ENCODE peak calls at places on chromosome 3, in four cellular contexts. D, N, R and A are unnamed samples.

GRCh38 chr3:108153451-108153981 is 62.7 kb upstream of the CD47 start:
- DNase-seq in D (no peak), N (no peak), R (no peak), A (peak)

GRCh38 chr3:151171145-151171544 is 31.9 kb downstream of the GPR171 start:
- DNase-seq in D (peak), N (no peak), R (no peak), A (no peak)

GRCh38 chr3:55725681-55726500 is 238.8 kb upstream of the WNT5A start:
- DNase-seq in D (no peak), N (no peak), R (no peak), A (no peak)

GRCh38 chr3:181921220-181921619 is 209.5 kb downstream of the SOX2 start:
- DNase-seq in D (no peak), N (no peak), R (no peak), A (no peak)

GRCh38 chr3:15372918-15373317 is 40.5 kb upstream of the SH3BP5 start:
- DNase-seq in D (peak), N (no peak), R (no peak), A (no peak)

GRCh38 chr3:56119575-56120349 is 348.5 kb downstream of the ERC2 start:
- DNase-seq in D (no peak), N (peak), R (no peak), A (peak)

GRCh38 chr3:17115186-17115585 is 230.4 kb downstream of the PLCL2 start:
- DNase-seq in D (no peak), N (no peak), R (no peak), A (peak)

GRCh38 chr3:149579838-149580542 is 77.8 kb downstream of the WWTR1 start:
- DNase-seq in D (no peak), N (no peak), R (no peak), A (no peak)

GRCh38 chr3:44659434-44659833 is 10.9 kb downstream of the ZNF35 start:
- DNase-seq in D (no peak), N (no peak), R (no peak), A (no peak)

GRCh38 chr3:44659015-44659414 is 10.5 kb downstream of the ZNF35 start:
- DNase-seq in D (no peak), N (no peak), R (no peak), A (no peak)

GRCh38 chr3:44665173-44665572 is 16.6 kb downstream of the ZNF35 start:
- DNase-seq in D (no peak), N (no peak), R (no peak), A (no peak)

GRCh38 chr3:44661189-44661588 is 12.7 kb downstream of the ZNF35 start:
- DNase-seq in D (no peak), N (no peak), R (no peak), A (no peak)
- TF ChIP-seq CTCF in D (no peak), N (no peak), R (peak), A (peak)

DNA sequence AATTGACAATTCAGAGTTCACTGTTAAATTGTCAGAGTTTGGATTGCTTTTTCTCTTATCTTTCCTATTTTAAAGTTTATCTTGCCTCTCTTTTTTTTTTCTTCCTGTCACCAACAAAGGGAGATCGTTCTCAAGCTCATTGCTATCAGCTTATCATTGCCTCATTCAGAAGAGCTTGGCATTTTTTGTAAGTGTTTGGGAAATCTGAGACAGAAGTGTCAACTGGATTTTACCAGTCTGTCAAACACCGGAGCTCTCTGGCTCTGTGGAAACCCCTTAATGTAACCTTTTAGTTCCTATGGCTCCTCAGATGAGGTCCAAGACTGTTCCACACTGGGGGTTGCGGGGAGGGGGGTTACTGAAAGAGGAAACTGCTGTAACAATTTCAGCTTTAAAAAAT is 10.6 kb upstream of the TFG start:
- DNase-seq in D (no peak), N (no peak), R (no peak), A (no peak)
- TF ChIP-seq CTCF in D (no peak), N (no peak), R (no peak), A (no peak)

GRCh38 chr3:5784656-5785055 is 597.1 kb downstream of the EDEM1 start:
- DNase-seq in D (no peak), N (no peak), R (no peak), A (no peak)

GRCh38 chr3:5791558-5791957 is 604.1 kb downstream of the EDEM1 start:
- DNase-seq in D (no peak), N (no peak), R (no peak), A (no peak)

DNA sequence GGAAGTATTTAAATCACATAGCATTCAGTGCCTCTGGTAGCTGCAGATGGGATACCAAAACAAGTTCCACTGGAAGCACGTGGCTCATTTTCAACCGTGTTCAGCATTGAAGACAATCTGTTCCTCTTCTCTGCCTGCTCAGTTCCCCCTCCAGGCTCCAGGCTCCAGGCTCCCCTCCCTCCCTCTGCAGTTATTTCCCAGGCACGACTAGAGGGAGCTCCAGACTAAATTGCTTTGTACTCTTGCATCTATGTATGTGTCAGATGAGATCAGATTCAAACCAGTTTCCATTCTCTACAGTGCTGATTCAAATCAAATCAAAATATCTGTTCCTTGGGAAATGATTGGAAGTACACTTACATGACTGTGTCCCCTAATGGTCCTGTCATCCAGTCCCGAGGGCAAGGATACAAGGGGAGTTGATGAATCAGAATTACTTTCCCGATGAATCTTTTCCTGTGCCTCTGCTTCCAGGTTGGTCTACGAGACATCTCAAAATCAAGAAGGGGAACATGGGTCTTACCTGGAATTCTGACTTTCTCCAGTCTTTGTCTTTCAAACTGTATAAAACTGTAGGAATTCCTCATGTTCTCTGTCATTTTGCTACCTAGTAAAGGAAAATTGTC is 600.5 kb downstream of the EDEM1 start:
- DNase-seq in D (no peak), N (no peak), R (no peak), A (no peak)
- TF ChIP-seq CTCF in D (no peak), N (no peak), R (no peak), A (no peak)

DNA sequence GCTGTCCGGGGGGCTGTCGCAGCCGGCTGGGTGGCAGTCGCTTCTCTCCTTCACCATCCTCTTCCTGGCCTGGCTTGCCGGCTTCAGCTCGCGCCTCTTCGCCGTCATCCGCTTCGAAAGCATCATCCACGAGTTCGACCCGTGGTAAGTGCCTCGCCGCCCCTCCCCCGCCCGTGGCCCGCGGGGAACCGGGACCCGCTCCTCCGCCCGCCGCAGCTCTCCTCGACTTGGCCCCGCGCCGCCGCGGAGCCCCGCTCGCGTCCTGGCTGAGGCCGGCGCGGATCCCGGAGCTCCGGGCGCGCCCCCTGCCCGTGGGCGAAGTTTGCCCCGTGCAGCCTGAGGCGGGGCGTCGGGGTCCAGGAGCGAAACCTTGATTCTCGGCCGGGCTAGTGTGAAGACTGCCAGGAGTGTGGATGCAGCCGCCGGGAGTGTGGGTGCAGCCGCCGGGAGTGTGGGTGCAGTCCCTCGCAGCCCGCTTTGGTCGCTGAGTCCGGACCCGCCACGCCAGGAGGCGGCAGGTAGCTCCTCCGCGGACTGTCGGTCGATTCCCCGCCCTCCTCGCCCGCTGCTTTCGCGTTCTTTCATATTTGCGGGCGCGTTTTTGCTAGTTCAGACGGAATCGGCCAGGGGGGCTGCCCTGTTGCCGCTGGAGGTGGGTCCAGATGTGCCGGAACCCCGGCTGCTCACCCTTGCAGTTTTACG is 595 bp downstream of the STT3B start:
- DNase-seq in D (peak), N (peak), R (no peak), A (peak)
- TF ChIP-seq CTCF in D (no peak), N (no peak), R (no peak), A (no peak)

GRCh38 chr3:30779686-30780287 is 114.7 kb downstream of the GADL1 start:
- DNase-seq in D (no peak), N (no peak), R (no peak), A (peak)
- TF ChIP-seq CTCF in D (no peak), N (no peak), R (peak), A (peak)

DNA sequence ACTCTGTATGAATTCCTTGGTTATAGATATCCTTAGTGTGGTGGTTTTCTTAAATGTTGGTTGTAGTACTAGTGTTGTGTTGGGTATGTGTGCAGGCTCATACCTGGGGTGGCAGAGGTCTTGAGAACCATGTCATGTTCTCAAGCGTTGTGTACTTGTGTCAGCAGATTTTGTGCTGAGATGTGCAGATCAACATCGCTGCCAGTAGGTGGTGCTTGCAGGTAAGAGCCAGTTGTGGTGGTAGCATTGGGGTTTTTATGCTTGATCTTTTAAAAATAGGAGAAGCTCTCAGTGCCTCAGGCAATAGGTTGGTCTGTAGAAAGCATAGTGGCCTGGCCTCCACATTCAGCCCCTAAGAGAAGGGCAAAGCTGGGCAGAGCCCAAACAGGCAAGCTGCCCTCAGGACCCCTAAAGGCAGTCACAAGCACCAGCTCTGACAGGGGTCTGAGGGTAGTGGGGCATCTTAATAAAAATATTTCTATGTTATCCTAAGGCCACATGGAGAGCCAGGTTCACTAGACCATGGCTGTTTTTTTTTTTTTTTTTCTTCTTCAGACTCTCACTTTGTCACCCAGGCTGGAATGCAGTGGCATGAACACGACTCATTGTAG is 164.0 kb downstream of the IL20RB start:
- DNase-seq in D (no peak), N (no peak), R (peak), A (peak)
- TF ChIP-seq CTCF in D (no peak), N (no peak), R (peak), A (peak)